ENCODE peak calls at places on chromosomes 6 and 20, in seven cellular contexts. One of them, this sample, is unnamed.
A peak's percentile ranks its signal among the peaks of the same experiment; 100 is the strongest.

GRCh38 chr20:45445805-45446562 is 23.6 kb upstream of the WFDC2 start:
- DNase-seq in mucosa of descending colon: peak; percentile 49
- DNase-seq in T follicular helper cell: no peak
- DNase-seq in H54: peak; percentile 45
- DNase-seq in lung: no peak
- DNase-seq in sciatic nerve: no peak
- DNase-seq in A549: peak; percentile 82
- DNase-seq in this sample: peak; percentile 32

GRCh38 chr20:48879609-48880008 is 41.9 kb upstream of the ARFGEF2 start:
- DNase-seq in mucosa of descending colon: no peak
- DNase-seq in T follicular helper cell: no peak
- DNase-seq in H54: no peak
- DNase-seq in lung: no peak
- DNase-seq in sciatic nerve: no peak
- DNase-seq in A549: no peak
- DNase-seq in this sample: no peak

GRCh38 chr20:21554985-21555384 is 41.1 kb upstream of the NKX2-2 start:
- DNase-seq in mucosa of descending colon: no peak
- DNase-seq in T follicular helper cell: no peak
- DNase-seq in H54: no peak
- DNase-seq in lung: no peak
- DNase-seq in sciatic nerve: no peak
- DNase-seq in A549: no peak
- DNase-seq in this sample: no peak

GRCh38 chr20:50038574-50038991 is 55.8 kb downstream of the SNAI1 start:
- DNase-seq in mucosa of descending colon: no peak
- DNase-seq in T follicular helper cell: no peak
- DNase-seq in H54: no peak
- DNase-seq in lung: no peak
- DNase-seq in sciatic nerve: no peak
- DNase-seq in A549: no peak
- DNase-seq in this sample: no peak

GRCh38 chr6:96836579-96837137 is 619 bp downstream of the GPR63 start:
- DNase-seq in mucosa of descending colon: peak; percentile 22
- DNase-seq in T follicular helper cell: no peak
- DNase-seq in H54: no peak
- DNase-seq in lung: no peak
- DNase-seq in sciatic nerve: no peak
- DNase-seq in A549: no peak
- DNase-seq in this sample: peak; percentile 32

GRCh38 chr6:113495521-113495920 is 361.6 kb upstream of the MARCKS start:
- DNase-seq in mucosa of descending colon: no peak
- DNase-seq in T follicular helper cell: no peak
- DNase-seq in H54: peak; percentile 12
- DNase-seq in lung: no peak
- DNase-seq in sciatic nerve: no peak
- DNase-seq in A549: no peak
- DNase-seq in this sample: no peak

GRCh38 chr6:90574610-90575009 is 12.3 kb downstream of the MAP3K7 start:
- DNase-seq in mucosa of descending colon: no peak
- DNase-seq in T follicular helper cell: no peak
- DNase-seq in H54: no peak
- DNase-seq in lung: no peak
- DNase-seq in sciatic nerve: no peak
- DNase-seq in A549: no peak
- DNase-seq in this sample: no peak

GRCh38 chr20:60642048-60642447 is 610.0 kb upstream of the CDH4 start:
- DNase-seq in mucosa of descending colon: no peak
- DNase-seq in T follicular helper cell: no peak
- DNase-seq in H54: no peak
- DNase-seq in lung: no peak
- DNase-seq in sciatic nerve: no peak
- DNase-seq in A549: no peak
- DNase-seq in this sample: no peak

GRCh38 chr20:39269031-39269461 is 306.9 kb downstream of the DHX35 start:
- DNase-seq in mucosa of descending colon: peak; percentile 73
- DNase-seq in T follicular helper cell: no peak
- DNase-seq in H54: peak; percentile 53
- DNase-seq in lung: no peak
- DNase-seq in sciatic nerve: peak; percentile 71
- DNase-seq in A549: peak; percentile 51
- DNase-seq in this sample: peak; percentile 92

GRCh38 chr6:122476131-122476530 is 4.5 kb upstream of the SERINC1 start:
- DNase-seq in mucosa of descending colon: no peak
- DNase-seq in T follicular helper cell: no peak
- DNase-seq in H54: no peak
- DNase-seq in lung: no peak
- DNase-seq in sciatic nerve: no peak
- DNase-seq in A549: peak; percentile 33
- DNase-seq in this sample: peak; percentile 25

GRCh38 chr6:102571236-102571908 is 1177.9 kb downstream of the GRIK2 start:
- DNase-seq in mucosa of descending colon: no peak
- DNase-seq in T follicular helper cell: no peak
- DNase-seq in H54: no peak
- DNase-seq in lung: no peak
- DNase-seq in sciatic nerve: no peak
- DNase-seq in A549: no peak
- DNase-seq in this sample: no peak

GRCh38 chr6:116840091-116840490 is 11.2 kb upstream of the GPRC6A start:
- DNase-seq in mucosa of descending colon: no peak
- DNase-seq in T follicular helper cell: no peak
- DNase-seq in H54: no peak
- DNase-seq in lung: no peak
- DNase-seq in sciatic nerve: no peak
- DNase-seq in A549: no peak
- DNase-seq in this sample: no peak

This sample was measured in SK-N-DZ.